ENCODE peak calls at places on chromosomes 1 and 21, in four cellular contexts. One of them, this sample, is unnamed.

GRCh38 chr1:7255303-7256058 is 470.2 kb downstream of the CAMTA1 start:
- DNase-seq in stimulated activated CD4-positive, alpha-beta T cell treated with anti-CD3 and anti-CD28 coated beads, Interleukin-2, amount 100 ng/mL, for 24 hours: no peak
- DNase-seq in fibroblast of the conjunctiva: no peak
- DNase-seq in GDM1: no peak
- DNase-seq in this sample: no peak

GRCh38 chr1:186782791-186783190 is 46.0 kb upstream of the PLA2G4A start:
- DNase-seq in stimulated activated CD4-positive, alpha-beta T cell treated with anti-CD3 and anti-CD28 coated beads, Interleukin-2, amount 100 ng/mL, for 24 hours: no peak
- DNase-seq in fibroblast of the conjunctiva: no peak
- DNase-seq in GDM1: no peak
- DNase-seq in this sample: no peak

GRCh38 chr1:244863491-244864252 is 671 bp downstream of the HNRNPU start:
- DNase-seq in stimulated activated CD4-positive, alpha-beta T cell treated with anti-CD3 and anti-CD28 coated beads, Interleukin-2, amount 100 ng/mL, for 24 hours: peak
- DNase-seq in fibroblast of the conjunctiva: no peak
- DNase-seq in GDM1: no peak
- DNase-seq in this sample: no peak

GRCh38 chr1:44485229-44485932 is 80.3 kb downstream of the RNF220 start:
- DNase-seq in stimulated activated CD4-positive, alpha-beta T cell treated with anti-CD3 and anti-CD28 coated beads, Interleukin-2, amount 100 ng/mL, for 24 hours: no peak
- DNase-seq in fibroblast of the conjunctiva: peak
- DNase-seq in GDM1: peak
- DNase-seq in this sample: no peak

GRCh38 chr1:40411294-40411693 is 37.8 kb downstream of the SMAP2 start:
- DNase-seq in stimulated activated CD4-positive, alpha-beta T cell treated with anti-CD3 and anti-CD28 coated beads, Interleukin-2, amount 100 ng/mL, for 24 hours: no peak
- DNase-seq in fibroblast of the conjunctiva: no peak
- DNase-seq in GDM1: no peak
- DNase-seq in this sample: no peak

GRCh38 chr1:167625040-167625823 is 4.8 kb upstream of the RCSD1 start:
- DNase-seq in stimulated activated CD4-positive, alpha-beta T cell treated with anti-CD3 and anti-CD28 coated beads, Interleukin-2, amount 100 ng/mL, for 24 hours: no peak
- DNase-seq in fibroblast of the conjunctiva: no peak
- DNase-seq in GDM1: no peak
- DNase-seq in this sample: no peak

GRCh38 chr1:61638296-61638695 is 86.6 kb downstream of the TM2D1 start:
- DNase-seq in stimulated activated CD4-positive, alpha-beta T cell treated with anti-CD3 and anti-CD28 coated beads, Interleukin-2, amount 100 ng/mL, for 24 hours: no peak
- DNase-seq in fibroblast of the conjunctiva: peak
- DNase-seq in GDM1: no peak
- DNase-seq in this sample: no peak

GRCh38 chr1:225685476-225686176 is 32.7 kb upstream of the ENAH start:
- DNase-seq in stimulated activated CD4-positive, alpha-beta T cell treated with anti-CD3 and anti-CD28 coated beads, Interleukin-2, amount 100 ng/mL, for 24 hours: no peak
- DNase-seq in fibroblast of the conjunctiva: no peak
- DNase-seq in GDM1: no peak
- DNase-seq in this sample: no peak

GRCh38 chr1:40014253-40014706 is 26.2 kb upstream of the CAP1 start:
- DNase-seq in stimulated activated CD4-positive, alpha-beta T cell treated with anti-CD3 and anti-CD28 coated beads, Interleukin-2, amount 100 ng/mL, for 24 hours: no peak
- DNase-seq in fibroblast of the conjunctiva: no peak
- DNase-seq in GDM1: no peak
- DNase-seq in this sample: no peak

GRCh38 chr1:111747282-111747734 is 8.1 kb upstream of the INKA2 start:
- DNase-seq in stimulated activated CD4-positive, alpha-beta T cell treated with anti-CD3 and anti-CD28 coated beads, Interleukin-2, amount 100 ng/mL, for 24 hours: peak
- DNase-seq in fibroblast of the conjunctiva: peak
- DNase-seq in GDM1: peak
- DNase-seq in this sample: peak

GRCh38 chr1:8629241-8630091 is 188.0 kb downstream of the RERE start:
- DNase-seq in stimulated activated CD4-positive, alpha-beta T cell treated with anti-CD3 and anti-CD28 coated beads, Interleukin-2, amount 100 ng/mL, for 24 hours: no peak
- DNase-seq in fibroblast of the conjunctiva: no peak
- DNase-seq in GDM1: no peak
- DNase-seq in this sample: no peak

GRCh38 chr1:199701731-199702130 is 325.8 kb upstream of the NR5A2 start:
- DNase-seq in stimulated activated CD4-positive, alpha-beta T cell treated with anti-CD3 and anti-CD28 coated beads, Interleukin-2, amount 100 ng/mL, for 24 hours: no peak
- DNase-seq in fibroblast of the conjunctiva: no peak
- DNase-seq in GDM1: no peak
- DNase-seq in this sample: no peak

GRCh38 chr1:10691075-10691739 is 105.2 kb downstream of the CASZ1 start:
- DNase-seq in stimulated activated CD4-positive, alpha-beta T cell treated with anti-CD3 and anti-CD28 coated beads, Interleukin-2, amount 100 ng/mL, for 24 hours: no peak
- DNase-seq in fibroblast of the conjunctiva: no peak
- DNase-seq in GDM1: no peak
- DNase-seq in this sample: no peak

GRCh38 chr1:11059166-11059989 is 440 bp downstream of the SRM start:
- DNase-seq in stimulated activated CD4-positive, alpha-beta T cell treated with anti-CD3 and anti-CD28 coated beads, Interleukin-2, amount 100 ng/mL, for 24 hours: peak
- DNase-seq in fibroblast of the conjunctiva: no peak
- DNase-seq in GDM1: no peak
- DNase-seq in this sample: no peak

GRCh38 chr1:23129846-23130245 is 38.8 kb downstream of the LUZP1 start:
- DNase-seq in stimulated activated CD4-positive, alpha-beta T cell treated with anti-CD3 and anti-CD28 coated beads, Interleukin-2, amount 100 ng/mL, for 24 hours: no peak
- DNase-seq in fibroblast of the conjunctiva: no peak
- DNase-seq in GDM1: no peak
- DNase-seq in this sample: no peak

GRCh38 chr1:183953031-183953430 is 84.5 kb downstream of the COLGALT2 start:
- DNase-seq in stimulated activated CD4-positive, alpha-beta T cell treated with anti-CD3 and anti-CD28 coated beads, Interleukin-2, amount 100 ng/mL, for 24 hours: no peak
- DNase-seq in fibroblast of the conjunctiva: no peak
- DNase-seq in GDM1: no peak
- DNase-seq in this sample: no peak

GRCh38 chr1:204443260-204443619 is 31.6 kb upstream of the PPP1R15B start:
- DNase-seq in stimulated activated CD4-positive, alpha-beta T cell treated with anti-CD3 and anti-CD28 coated beads, Interleukin-2, amount 100 ng/mL, for 24 hours: no peak
- DNase-seq in fibroblast of the conjunctiva: no peak
- DNase-seq in GDM1: no peak
- DNase-seq in this sample: no peak

GRCh38 chr21:43721225-43721605 is 2.3 kb downstream of the PDXK start:
- DNase-seq in stimulated activated CD4-positive, alpha-beta T cell treated with anti-CD3 and anti-CD28 coated beads, Interleukin-2, amount 100 ng/mL, for 24 hours: no peak
- DNase-seq in fibroblast of the conjunctiva: no peak
- DNase-seq in GDM1: no peak
- DNase-seq in this sample: no peak

GRCh38 chr1:199573047-199573446 is 454.5 kb upstream of the NR5A2 start:
- DNase-seq in stimulated activated CD4-positive, alpha-beta T cell treated with anti-CD3 and anti-CD28 coated beads, Interleukin-2, amount 100 ng/mL, for 24 hours: no peak
- DNase-seq in fibroblast of the conjunctiva: no peak
- DNase-seq in GDM1: no peak
- DNase-seq in this sample: no peak

GRCh38 chr1:206709322-206709721 is 24.6 kb downstream of the MAPKAPK2 start:
- DNase-seq in stimulated activated CD4-positive, alpha-beta T cell treated with anti-CD3 and anti-CD28 coated beads, Interleukin-2, amount 100 ng/mL, for 24 hours: no peak
- DNase-seq in fibroblast of the conjunctiva: no peak
- DNase-seq in GDM1: no peak
- DNase-seq in this sample: no peak

GRCh38 chr1:94017155-94017829 is 103.7 kb downstream of the ABCA4 start:
- DNase-seq in stimulated activated CD4-positive, alpha-beta T cell treated with anti-CD3 and anti-CD28 coated beads, Interleukin-2, amount 100 ng/mL, for 24 hours: no peak
- DNase-seq in fibroblast of the conjunctiva: no peak
- DNase-seq in GDM1: no peak
- DNase-seq in this sample: peak

GRCh38 chr1:172338295-172338735 is 82.2 kb upstream of the C1orf105 start:
- DNase-seq in stimulated activated CD4-positive, alpha-beta T cell treated with anti-CD3 and anti-CD28 coated beads, Interleukin-2, amount 100 ng/mL, for 24 hours: peak
- DNase-seq in fibroblast of the conjunctiva: no peak
- DNase-seq in GDM1: no peak
- DNase-seq in this sample: no peak

GRCh38 chr1:3355089-3355488 is 99.4 kb upstream of the ARHGEF16 start:
- DNase-seq in stimulated activated CD4-positive, alpha-beta T cell treated with anti-CD3 and anti-CD28 coated beads, Interleukin-2, amount 100 ng/mL, for 24 hours: no peak
- DNase-seq in fibroblast of the conjunctiva: no peak
- DNase-seq in GDM1: no peak
- DNase-seq in this sample: no peak

GRCh38 chr1:204523605-204524215 is 7.5 kb downstream of the MDM4 start:
- DNase-seq in stimulated activated CD4-positive, alpha-beta T cell treated with anti-CD3 and anti-CD28 coated beads, Interleukin-2, amount 100 ng/mL, for 24 hours: no peak
- DNase-seq in fibroblast of the conjunctiva: no peak
- DNase-seq in GDM1: no peak
- DNase-seq in this sample: no peak

GRCh38 chr1:227869281-227869842 is 53.9 kb downstream of the PRSS38 start:
- DNase-seq in stimulated activated CD4-positive, alpha-beta T cell treated with anti-CD3 and anti-CD28 coated beads, Interleukin-2, amount 100 ng/mL, for 24 hours: no peak
- DNase-seq in fibroblast of the conjunctiva: no peak
- DNase-seq in GDM1: peak
- DNase-seq in this sample: no peak

GRCh38 chr1:17227358-17227915 is 21.5 kb upstream of the PADI3 start:
- DNase-seq in stimulated activated CD4-positive, alpha-beta T cell treated with anti-CD3 and anti-CD28 coated beads, Interleukin-2, amount 100 ng/mL, for 24 hours: no peak
- DNase-seq in fibroblast of the conjunctiva: no peak
- DNase-seq in GDM1: no peak
- DNase-seq in this sample: no peak

GRCh38 chr1:168734946-168735345 is 5.9 kb upstream of the DPT start:
- DNase-seq in stimulated activated CD4-positive, alpha-beta T cell treated with anti-CD3 and anti-CD28 coated beads, Interleukin-2, amount 100 ng/mL, for 24 hours: no peak
- DNase-seq in fibroblast of the conjunctiva: no peak
- DNase-seq in GDM1: no peak
- DNase-seq in this sample: no peak

GRCh38 chr1:26410706-26411623 is at the start of gene LIN28A:
- DNase-seq in stimulated activated CD4-positive, alpha-beta T cell treated with anti-CD3 and anti-CD28 coated beads, Interleukin-2, amount 100 ng/mL, for 24 hours: no peak
- DNase-seq in fibroblast of the conjunctiva: no peak
- DNase-seq in GDM1: no peak
- DNase-seq in this sample: no peak

This sample was measured in activated T-helper 2 cell treated with anti-CD3 and anti-CD28 coated beads, Interferon-gamma antibody, Interleukin-2, Interleukin-4, amounts not matched to agents 10 μg/mL and 5 μg/mL and 100 μg/mL, durations not matched to agents 14 hours and 24 hours and 36 hours.